ENCODE peak calls at places on chromosomes 5 and 9, in eight cellular contexts. C, W, O, D, Z, P, H and X are unnamed samples.
A peak's percentile ranks its signal among the peaks of the same experiment; 100 is the strongest.

GRCh38 chr5:130032807-130033206 is 128.5 kb downstream of the CHSY3 start:
- DNase-seq in C (no peak), W (no peak), O (no peak), D (no peak), Z (no peak), P (no peak), H (no peak), X (no peak)

GRCh38 chr5:18720002-18720401 is 1085.7 kb downstream of the TAF11L14 start:
- DNase-seq in C (no peak), W (no peak), O (no peak), D (no peak), Z (no peak), P (no peak), H (no peak), X (no peak)

GRCh38 chr5:149063017-149063687 is at the start of gene SH3TC2:
- DNase-seq in C (no peak), W (peak; percentile 74), O (no peak), D (peak; percentile 89), Z (no peak), P (peak; percentile 49), H (no peak), X (no peak)

GRCh38 chr9:114388764-114389375 is 1.1 kb upstream of the AKNA start:
- DNase-seq in C (no peak), W (no peak), O (no peak), D (no peak), Z (no peak), P (no peak), H (no peak), X (no peak)

GRCh38 chr5:149760700-149761187 is 30.6 kb downstream of the PPARGC1B start:
- DNase-seq in C (peak; percentile 76), W (no peak), O (no peak), D (peak; percentile 89), Z (no peak), P (no peak), H (no peak), X (no peak)

GRCh38 chr9:23826120-23826629 is at the start of gene ELAVL2:
- DNase-seq in C (peak; percentile 77), W (peak; percentile 96), O (no peak), D (peak; percentile 97), Z (peak; percentile 7), P (peak; percentile 53), H (peak; percentile 49), X (peak; percentile 28)

GRCh38 chr5:149714877-149715502 is 15.1 kb upstream of the PPARGC1B start:
- DNase-seq in C (no peak), W (no peak), O (no peak), D (no peak), Z (no peak), P (no peak), H (no peak), X (no peak)

GRCh38 chr5:73170522-73170921 is 2.5 kb upstream of the TMEM174 start:
- DNase-seq in C (no peak), W (no peak), O (no peak), D (no peak), Z (no peak), P (no peak), H (peak; percentile 18), X (peak; percentile 22)

GRCh38 chr9:123662057-123662776 is 267.7 kb downstream of the DENND1A start:
- DNase-seq in C (no peak), W (no peak), O (no peak), D (no peak), Z (peak; percentile 64), P (no peak), H (no peak), X (no peak)

GRCh38 chr5:180116441-180117377 is 45.1 kb upstream of the RNF130 start:
- DNase-seq in C (no peak), W (no peak), O (no peak), D (peak; percentile 30), Z (no peak), P (peak; percentile 20), H (no peak), X (no peak)

GRCh38 chr5:156920042-156920860 is 42.8 kb downstream of the TIMD4 start:
- DNase-seq in C (peak; percentile 93), W (peak; percentile 14), O (no peak), D (peak; percentile 98), Z (no peak), P (no peak), H (peak; percentile 70), X (peak; percentile 59)

GRCh38 chr5:80231243-80231642 is 24.6 kb downstream of the SERINC5 start:
- DNase-seq in C (peak; percentile 43), W (peak; percentile 89), O (no peak), D (peak; percentile 81), Z (no peak), P (no peak), H (no peak), X (no peak)

GRCh38 chr9:132857031-132857430 is 21.1 kb downstream of the AK8 start:
- DNase-seq in C (no peak), W (peak; percentile 10), O (no peak), D (no peak), Z (no peak), P (no peak), H (no peak), X (no peak)

GRCh38 chr5:111385970-111386831 is 126.1 kb downstream of the STARD4 start:
- DNase-seq in C (no peak), W (no peak), O (no peak), D (no peak), Z (no peak), P (no peak), H (no peak), X (no peak)

GRCh38 chr5:102718819-102719218 is 36.3 kb upstream of the PAM start:
- DNase-seq in C (no peak), W (peak; percentile 60), O (no peak), D (peak; percentile 75), Z (no peak), P (no peak), H (no peak), X (no peak)

GRCh38 chr5:15638341-15638740 is 138.4 kb downstream of the FBXL7 start:
- DNase-seq in C (no peak), W (no peak), O (no peak), D (no peak), Z (no peak), P (no peak), H (no peak), X (no peak)

GRCh38 chr9:121242219-121242954 is 25.6 kb upstream of the GSN start:
- DNase-seq in C (no peak), W (no peak), O (no peak), D (no peak), Z (no peak), P (no peak), H (no peak), X (no peak)